ENCODE peak calls at places on chromosomes 11 and 22, in nine cellular contexts. One of them, this sample, is unnamed.

GRCh38 chr11:2304156-2305139 is 2.6 kb downstream of the TSPAN32 start:
- DNase-seq in activated naive CD8-positive, alpha-beta T cell treated with anti-CD3 and anti-CD28 coated beads, Interleukin-2, amount 50 U/mL, for 24 hours: no peak
- DNase-seq in posterior cingulate gyrus: no peak
- DNase-seq in fibroblast of lung: no peak
- DNase-seq in activated CD4-positive, alpha-beta T cell treated with anti-CD3 and anti-CD28 coated beads for 24 hours: no peak
- DNase-seq in foreskin keratinocyte: no peak
- DNase-seq in progenitor cell of endocrine pancreas: no peak
- DNase-seq in C1 segment of cervical spinal cord: no peak
- DNase-seq in stimulated activated CD4-positive, alpha-beta T cell treated with anti-CD3 and anti-CD28 coated beads, TNF-alpha, amount 100 ng/mL, for 4 hours: no peak
- DNase-seq in this sample: no peak

GRCh38 chr11:123519055-123519796 is 89.2 kb downstream of the GRAMD1B start:
- DNase-seq in posterior cingulate gyrus: no peak
- DNase-seq in progenitor cell of endocrine pancreas: no peak
- DNase-seq in foreskin keratinocyte: no peak
- DNase-seq in activated naive CD8-positive, alpha-beta T cell treated with anti-CD3 and anti-CD28 coated beads, Interleukin-2, amount 50 U/mL, for 24 hours: no peak
- DNase-seq in stimulated activated CD4-positive, alpha-beta T cell treated with anti-CD3 and anti-CD28 coated beads, TNF-alpha, amount 100 ng/mL, for 4 hours: no peak
- DNase-seq in C1 segment of cervical spinal cord: peak
- DNase-seq in activated CD4-positive, alpha-beta T cell treated with anti-CD3 and anti-CD28 coated beads for 24 hours: no peak
- DNase-seq in fibroblast of lung: peak
- DNase-seq in this sample: no peak

GRCh38 chr11:69167916-69168691 is 12.4 kb downstream of the SMIM38 start:
- DNase-seq in stimulated activated CD4-positive, alpha-beta T cell treated with anti-CD3 and anti-CD28 coated beads, TNF-alpha, amount 100 ng/mL, for 4 hours: no peak
- DNase-seq in C1 segment of cervical spinal cord: no peak
- DNase-seq in progenitor cell of endocrine pancreas: no peak
- DNase-seq in fibroblast of lung: no peak
- DNase-seq in posterior cingulate gyrus: no peak
- DNase-seq in foreskin keratinocyte: no peak
- DNase-seq in activated naive CD8-positive, alpha-beta T cell treated with anti-CD3 and anti-CD28 coated beads, Interleukin-2, amount 50 U/mL, for 24 hours: no peak
- DNase-seq in activated CD4-positive, alpha-beta T cell treated with anti-CD3 and anti-CD28 coated beads for 24 hours: no peak
- DNase-seq in this sample: no peak

GRCh38 chr11:125720781-125721180 is 25.3 kb upstream of the PATE1 start:
- DNase-seq in stimulated activated CD4-positive, alpha-beta T cell treated with anti-CD3 and anti-CD28 coated beads, TNF-alpha, amount 100 ng/mL, for 4 hours: no peak
- DNase-seq in foreskin keratinocyte: no peak
- DNase-seq in posterior cingulate gyrus: no peak
- DNase-seq in progenitor cell of endocrine pancreas: no peak
- DNase-seq in C1 segment of cervical spinal cord: no peak
- DNase-seq in fibroblast of lung: peak
- DNase-seq in activated naive CD8-positive, alpha-beta T cell treated with anti-CD3 and anti-CD28 coated beads, Interleukin-2, amount 50 U/mL, for 24 hours: no peak
- DNase-seq in activated CD4-positive, alpha-beta T cell treated with anti-CD3 and anti-CD28 coated beads for 24 hours: no peak
- DNase-seq in this sample: no peak

GRCh38 chr11:2582436-2582931 is 117.3 kb downstream of the KCNQ1OT1 start:
- DNase-seq in foreskin keratinocyte: no peak
- DNase-seq in progenitor cell of endocrine pancreas: peak
- DNase-seq in C1 segment of cervical spinal cord: no peak
- DNase-seq in fibroblast of lung: no peak
- DNase-seq in activated naive CD8-positive, alpha-beta T cell treated with anti-CD3 and anti-CD28 coated beads, Interleukin-2, amount 50 U/mL, for 24 hours: no peak
- DNase-seq in stimulated activated CD4-positive, alpha-beta T cell treated with anti-CD3 and anti-CD28 coated beads, TNF-alpha, amount 100 ng/mL, for 4 hours: no peak
- DNase-seq in activated CD4-positive, alpha-beta T cell treated with anti-CD3 and anti-CD28 coated beads for 24 hours: no peak
- DNase-seq in posterior cingulate gyrus: peak
- DNase-seq in this sample: no peak

GRCh38 chr11:65643971-65644370 is 6.1 kb downstream of the SIPA1 start:
- DNase-seq in posterior cingulate gyrus: no peak
- DNase-seq in stimulated activated CD4-positive, alpha-beta T cell treated with anti-CD3 and anti-CD28 coated beads, TNF-alpha, amount 100 ng/mL, for 4 hours: no peak
- DNase-seq in activated CD4-positive, alpha-beta T cell treated with anti-CD3 and anti-CD28 coated beads for 24 hours: no peak
- DNase-seq in progenitor cell of endocrine pancreas: no peak
- DNase-seq in foreskin keratinocyte: no peak
- DNase-seq in activated naive CD8-positive, alpha-beta T cell treated with anti-CD3 and anti-CD28 coated beads, Interleukin-2, amount 50 U/mL, for 24 hours: no peak
- DNase-seq in C1 segment of cervical spinal cord: no peak
- DNase-seq in fibroblast of lung: peak
- DNase-seq in this sample: no peak

GRCh38 chr11:73114835-73115220 is 27.3 kb downstream of the FCHSD2 start:
- DNase-seq in foreskin keratinocyte: peak
- DNase-seq in posterior cingulate gyrus: no peak
- DNase-seq in activated CD4-positive, alpha-beta T cell treated with anti-CD3 and anti-CD28 coated beads for 24 hours: no peak
- DNase-seq in C1 segment of cervical spinal cord: no peak
- DNase-seq in progenitor cell of endocrine pancreas: no peak
- DNase-seq in fibroblast of lung: no peak
- DNase-seq in stimulated activated CD4-positive, alpha-beta T cell treated with anti-CD3 and anti-CD28 coated beads, TNF-alpha, amount 100 ng/mL, for 4 hours: no peak
- DNase-seq in activated naive CD8-positive, alpha-beta T cell treated with anti-CD3 and anti-CD28 coated beads, Interleukin-2, amount 50 U/mL, for 24 hours: no peak
- DNase-seq in this sample: no peak

GRCh38 chr11:1005913-1006312 is 30.6 kb downstream of the MUC6 start:
- DNase-seq in progenitor cell of endocrine pancreas: no peak
- DNase-seq in posterior cingulate gyrus: peak
- DNase-seq in C1 segment of cervical spinal cord: no peak
- DNase-seq in activated CD4-positive, alpha-beta T cell treated with anti-CD3 and anti-CD28 coated beads for 24 hours: no peak
- DNase-seq in foreskin keratinocyte: peak
- DNase-seq in stimulated activated CD4-positive, alpha-beta T cell treated with anti-CD3 and anti-CD28 coated beads, TNF-alpha, amount 100 ng/mL, for 4 hours: no peak
- DNase-seq in fibroblast of lung: no peak
- DNase-seq in activated naive CD8-positive, alpha-beta T cell treated with anti-CD3 and anti-CD28 coated beads, Interleukin-2, amount 50 U/mL, for 24 hours: no peak
- DNase-seq in this sample: no peak

GRCh38 chr11:134333312-134333711 is 1.5 kb downstream of the GLB1L2 start:
- DNase-seq in C1 segment of cervical spinal cord: no peak
- DNase-seq in activated CD4-positive, alpha-beta T cell treated with anti-CD3 and anti-CD28 coated beads for 24 hours: no peak
- DNase-seq in progenitor cell of endocrine pancreas: no peak
- DNase-seq in posterior cingulate gyrus: no peak
- DNase-seq in foreskin keratinocyte: no peak
- DNase-seq in activated naive CD8-positive, alpha-beta T cell treated with anti-CD3 and anti-CD28 coated beads, Interleukin-2, amount 50 U/mL, for 24 hours: no peak
- DNase-seq in fibroblast of lung: no peak
- DNase-seq in stimulated activated CD4-positive, alpha-beta T cell treated with anti-CD3 and anti-CD28 coated beads, TNF-alpha, amount 100 ng/mL, for 4 hours: no peak
- DNase-seq in this sample: no peak

GRCh38 chr11:1837171-1838076 is 1.4 kb upstream of the TNNI2 start:
- DNase-seq in stimulated activated CD4-positive, alpha-beta T cell treated with anti-CD3 and anti-CD28 coated beads, TNF-alpha, amount 100 ng/mL, for 4 hours: peak
- DNase-seq in fibroblast of lung: peak
- DNase-seq in activated CD4-positive, alpha-beta T cell treated with anti-CD3 and anti-CD28 coated beads for 24 hours: peak
- DNase-seq in progenitor cell of endocrine pancreas: peak
- DNase-seq in C1 segment of cervical spinal cord: no peak
- DNase-seq in foreskin keratinocyte: no peak
- DNase-seq in activated naive CD8-positive, alpha-beta T cell treated with anti-CD3 and anti-CD28 coated beads, Interleukin-2, amount 50 U/mL, for 24 hours: peak
- DNase-seq in posterior cingulate gyrus: peak
- DNase-seq in this sample: peak

GRCh38 chr11:134957540-134958335 is 545.7 kb upstream of the B3GAT1 start:
- DNase-seq in C1 segment of cervical spinal cord: no peak
- DNase-seq in foreskin keratinocyte: no peak
- DNase-seq in posterior cingulate gyrus: no peak
- DNase-seq in stimulated activated CD4-positive, alpha-beta T cell treated with anti-CD3 and anti-CD28 coated beads, TNF-alpha, amount 100 ng/mL, for 4 hours: no peak
- DNase-seq in progenitor cell of endocrine pancreas: no peak
- DNase-seq in activated naive CD8-positive, alpha-beta T cell treated with anti-CD3 and anti-CD28 coated beads, Interleukin-2, amount 50 U/mL, for 24 hours: no peak
- DNase-seq in fibroblast of lung: no peak
- DNase-seq in activated CD4-positive, alpha-beta T cell treated with anti-CD3 and anti-CD28 coated beads for 24 hours: no peak
- DNase-seq in this sample: no peak

GRCh38 chr11:111730871-111731591 is 35.2 kb downstream of the PPP2R1B start:
- DNase-seq in activated naive CD8-positive, alpha-beta T cell treated with anti-CD3 and anti-CD28 coated beads, Interleukin-2, amount 50 U/mL, for 24 hours: no peak
- DNase-seq in activated CD4-positive, alpha-beta T cell treated with anti-CD3 and anti-CD28 coated beads for 24 hours: no peak
- DNase-seq in stimulated activated CD4-positive, alpha-beta T cell treated with anti-CD3 and anti-CD28 coated beads, TNF-alpha, amount 100 ng/mL, for 4 hours: no peak
- DNase-seq in progenitor cell of endocrine pancreas: no peak
- DNase-seq in foreskin keratinocyte: no peak
- DNase-seq in posterior cingulate gyrus: no peak
- DNase-seq in C1 segment of cervical spinal cord: peak
- DNase-seq in fibroblast of lung: peak
- DNase-seq in this sample: no peak

GRCh38 chr11:69371731-69372588 is 78.0 kb downstream of the MYEOV start:
- DNase-seq in C1 segment of cervical spinal cord: no peak
- DNase-seq in fibroblast of lung: no peak
- DNase-seq in activated naive CD8-positive, alpha-beta T cell treated with anti-CD3 and anti-CD28 coated beads, Interleukin-2, amount 50 U/mL, for 24 hours: no peak
- DNase-seq in progenitor cell of endocrine pancreas: peak
- DNase-seq in posterior cingulate gyrus: no peak
- DNase-seq in foreskin keratinocyte: no peak
- DNase-seq in activated CD4-positive, alpha-beta T cell treated with anti-CD3 and anti-CD28 coated beads for 24 hours: no peak
- DNase-seq in stimulated activated CD4-positive, alpha-beta T cell treated with anti-CD3 and anti-CD28 coated beads, TNF-alpha, amount 100 ng/mL, for 4 hours: no peak
- DNase-seq in this sample: no peak

GRCh38 chr22:32824531-32825315 is 23.2 kb downstream of the TIMP3 start:
- DNase-seq in posterior cingulate gyrus: no peak
- DNase-seq in foreskin keratinocyte: no peak
- DNase-seq in fibroblast of lung: no peak
- DNase-seq in stimulated activated CD4-positive, alpha-beta T cell treated with anti-CD3 and anti-CD28 coated beads, TNF-alpha, amount 100 ng/mL, for 4 hours: no peak
- DNase-seq in C1 segment of cervical spinal cord: no peak
- DNase-seq in activated CD4-positive, alpha-beta T cell treated with anti-CD3 and anti-CD28 coated beads for 24 hours: no peak
- DNase-seq in activated naive CD8-positive, alpha-beta T cell treated with anti-CD3 and anti-CD28 coated beads, Interleukin-2, amount 50 U/mL, for 24 hours: no peak
- DNase-seq in progenitor cell of endocrine pancreas: no peak
- DNase-seq in this sample: no peak

GRCh38 chr22:50010676-50011446 is 1.7 kb downstream of the IL17REL start:
- DNase-seq in posterior cingulate gyrus: no peak
- DNase-seq in C1 segment of cervical spinal cord: no peak
- DNase-seq in stimulated activated CD4-positive, alpha-beta T cell treated with anti-CD3 and anti-CD28 coated beads, TNF-alpha, amount 100 ng/mL, for 4 hours: peak
- DNase-seq in fibroblast of lung: no peak
- DNase-seq in progenitor cell of endocrine pancreas: no peak
- DNase-seq in activated naive CD8-positive, alpha-beta T cell treated with anti-CD3 and anti-CD28 coated beads, Interleukin-2, amount 50 U/mL, for 24 hours: peak
- DNase-seq in foreskin keratinocyte: no peak
- DNase-seq in activated CD4-positive, alpha-beta T cell treated with anti-CD3 and anti-CD28 coated beads for 24 hours: no peak
- DNase-seq in this sample: no peak

GRCh38 chr22:38433871-38434270 is 21.1 kb downstream of the KCNJ4 start:
- DNase-seq in fibroblast of lung: no peak
- DNase-seq in posterior cingulate gyrus: no peak
- DNase-seq in stimulated activated CD4-positive, alpha-beta T cell treated with anti-CD3 and anti-CD28 coated beads, TNF-alpha, amount 100 ng/mL, for 4 hours: no peak
- DNase-seq in activated CD4-positive, alpha-beta T cell treated with anti-CD3 and anti-CD28 coated beads for 24 hours: no peak
- DNase-seq in activated naive CD8-positive, alpha-beta T cell treated with anti-CD3 and anti-CD28 coated beads, Interleukin-2, amount 50 U/mL, for 24 hours: no peak
- DNase-seq in progenitor cell of endocrine pancreas: no peak
- DNase-seq in foreskin keratinocyte: no peak
- DNase-seq in C1 segment of cervical spinal cord: no peak
- DNase-seq in this sample: no peak

GRCh38 chr22:26845016-26845728 is 187.8 kb downstream of the MIAT start:
- DNase-seq in posterior cingulate gyrus: peak
- DNase-seq in activated CD4-positive, alpha-beta T cell treated with anti-CD3 and anti-CD28 coated beads for 24 hours: no peak
- DNase-seq in foreskin keratinocyte: no peak
- DNase-seq in C1 segment of cervical spinal cord: no peak
- DNase-seq in progenitor cell of endocrine pancreas: no peak
- DNase-seq in fibroblast of lung: peak
- DNase-seq in stimulated activated CD4-positive, alpha-beta T cell treated with anti-CD3 and anti-CD28 coated beads, TNF-alpha, amount 100 ng/mL, for 4 hours: no peak
- DNase-seq in activated naive CD8-positive, alpha-beta T cell treated with anti-CD3 and anti-CD28 coated beads, Interleukin-2, amount 50 U/mL, for 24 hours: no peak
- DNase-seq in this sample: no peak

GRCh38 chr22:25364281-25364680 is 144.8 kb downstream of the CRYBB2 start:
- DNase-seq in fibroblast of lung: no peak
- DNase-seq in posterior cingulate gyrus: no peak
- DNase-seq in C1 segment of cervical spinal cord: no peak
- DNase-seq in activated CD4-positive, alpha-beta T cell treated with anti-CD3 and anti-CD28 coated beads for 24 hours: no peak
- DNase-seq in progenitor cell of endocrine pancreas: no peak
- DNase-seq in stimulated activated CD4-positive, alpha-beta T cell treated with anti-CD3 and anti-CD28 coated beads, TNF-alpha, amount 100 ng/mL, for 4 hours: no peak
- DNase-seq in activated naive CD8-positive, alpha-beta T cell treated with anti-CD3 and anti-CD28 coated beads, Interleukin-2, amount 50 U/mL, for 24 hours: no peak
- DNase-seq in foreskin keratinocyte: no peak
- DNase-seq in this sample: no peak

GRCh38 chr22:17872491-17872890 is 98.2 kb upstream of the BID start:
- DNase-seq in stimulated activated CD4-positive, alpha-beta T cell treated with anti-CD3 and anti-CD28 coated beads, TNF-alpha, amount 100 ng/mL, for 4 hours: no peak
- DNase-seq in C1 segment of cervical spinal cord: no peak
- DNase-seq in activated naive CD8-positive, alpha-beta T cell treated with anti-CD3 and anti-CD28 coated beads, Interleukin-2, amount 50 U/mL, for 24 hours: no peak
- DNase-seq in posterior cingulate gyrus: no peak
- DNase-seq in foreskin keratinocyte: peak
- DNase-seq in fibroblast of lung: peak
- DNase-seq in progenitor cell of endocrine pancreas: no peak
- DNase-seq in activated CD4-positive, alpha-beta T cell treated with anti-CD3 and anti-CD28 coated beads for 24 hours: no peak
- DNase-seq in this sample: no peak

GRCh38 chr11:117979481-117980211 is 6.5 kb upstream of the IL10RA start:
- DNase-seq in C1 segment of cervical spinal cord: no peak
- DNase-seq in fibroblast of lung: no peak
- DNase-seq in posterior cingulate gyrus: no peak
- DNase-seq in stimulated activated CD4-positive, alpha-beta T cell treated with anti-CD3 and anti-CD28 coated beads, TNF-alpha, amount 100 ng/mL, for 4 hours: no peak
- DNase-seq in activated CD4-positive, alpha-beta T cell treated with anti-CD3 and anti-CD28 coated beads for 24 hours: no peak
- DNase-seq in progenitor cell of endocrine pancreas: no peak
- DNase-seq in foreskin keratinocyte: no peak
- DNase-seq in activated naive CD8-positive, alpha-beta T cell treated with anti-CD3 and anti-CD28 coated beads, Interleukin-2, amount 50 U/mL, for 24 hours: no peak
- DNase-seq in this sample: no peak

GRCh38 chr11:60915250-60915914 is 1.4 kb downstream of the TMEM109 start:
- DNase-seq in progenitor cell of endocrine pancreas: no peak
- DNase-seq in posterior cingulate gyrus: peak
- DNase-seq in foreskin keratinocyte: peak
- DNase-seq in fibroblast of lung: peak
- DNase-seq in C1 segment of cervical spinal cord: peak
- DNase-seq in activated naive CD8-positive, alpha-beta T cell treated with anti-CD3 and anti-CD28 coated beads, Interleukin-2, amount 50 U/mL, for 24 hours: peak
- DNase-seq in activated CD4-positive, alpha-beta T cell treated with anti-CD3 and anti-CD28 coated beads for 24 hours: peak
- DNase-seq in stimulated activated CD4-positive, alpha-beta T cell treated with anti-CD3 and anti-CD28 coated beads, TNF-alpha, amount 100 ng/mL, for 4 hours: peak
- DNase-seq in this sample: peak

GRCh38 chr11:100810666-100811065 is 123.6 kb downstream of the ARHGAP42 start:
- DNase-seq in activated CD4-positive, alpha-beta T cell treated with anti-CD3 and anti-CD28 coated beads for 24 hours: no peak
- DNase-seq in activated naive CD8-positive, alpha-beta T cell treated with anti-CD3 and anti-CD28 coated beads, Interleukin-2, amount 50 U/mL, for 24 hours: no peak
- DNase-seq in C1 segment of cervical spinal cord: no peak
- DNase-seq in stimulated activated CD4-positive, alpha-beta T cell treated with anti-CD3 and anti-CD28 coated beads, TNF-alpha, amount 100 ng/mL, for 4 hours: no peak
- DNase-seq in foreskin keratinocyte: no peak
- DNase-seq in fibroblast of lung: no peak
- DNase-seq in progenitor cell of endocrine pancreas: no peak
- DNase-seq in posterior cingulate gyrus: no peak
- DNase-seq in this sample: no peak

GRCh38 chr22:50697667-50698506 is 25.3 kb downstream of the SHANK3 start:
- DNase-seq in progenitor cell of endocrine pancreas: no peak
- DNase-seq in posterior cingulate gyrus: peak
- DNase-seq in foreskin keratinocyte: no peak
- DNase-seq in fibroblast of lung: no peak
- DNase-seq in stimulated activated CD4-positive, alpha-beta T cell treated with anti-CD3 and anti-CD28 coated beads, TNF-alpha, amount 100 ng/mL, for 4 hours: no peak
- DNase-seq in C1 segment of cervical spinal cord: no peak
- DNase-seq in activated naive CD8-positive, alpha-beta T cell treated with anti-CD3 and anti-CD28 coated beads, Interleukin-2, amount 50 U/mL, for 24 hours: no peak
- DNase-seq in activated CD4-positive, alpha-beta T cell treated with anti-CD3 and anti-CD28 coated beads for 24 hours: no peak
- DNase-seq in this sample: no peak

This sample was measured in hypothalamus.